ENCODE peak calls at places on chromosome 17, in five cellular contexts. One of them, this sample, is unnamed. For H3K4me1, the result is how much of the 10 kb centered on the place peaks cover.

GRCh38 chr17:77581480-77581879 is 377.0 kb upstream of the TNRC6C start:
- DNase-seq in heart left ventricle: no peak
- DNase-seq in uterus: no peak
- DNase-seq in ovary: no peak
- DNase-seq in thyroid gland: no peak
- DNase-seq in this sample: no peak

GRCh38 chr17:65565559-65565958 is 4.1 kb upstream of the AXIN2 start:
- DNase-seq in heart left ventricle: no peak
- DNase-seq in uterus: no peak
- DNase-seq in ovary: no peak
- DNase-seq in thyroid gland: no peak
- DNase-seq in this sample: no peak

GRCh38 chr17:34980681-34981537 is 597 bp downstream of the LIG3 start:
- DNase-seq in heart left ventricle: peak
- DNase-seq in uterus: peak
- DNase-seq in ovary: no peak
- DNase-seq in thyroid gland: peak
- DNase-seq in this sample: peak

GRCh38 chr17:15393414-15393813 is 52.0 kb upstream of the TEKT3 start:
- DNase-seq in heart left ventricle: no peak
- DNase-seq in uterus: no peak
- DNase-seq in ovary: no peak
- DNase-seq in thyroid gland: no peak
- DNase-seq in this sample: no peak

GRCh38 chr17:36608794-36609497 is 7.6 kb downstream of the MRM1 start:
- DNase-seq in heart left ventricle: peak
- DNase-seq in uterus: peak
- DNase-seq in ovary: peak
- DNase-seq in thyroid gland: peak
- DNase-seq in this sample: peak

GRCh38 chr17:80002242-80002641 is 33.4 kb downstream of the TBC1D16 start:
- DNase-seq in heart left ventricle: no peak
- DNase-seq in uterus: no peak
- DNase-seq in ovary: no peak
- DNase-seq in thyroid gland: no peak
- DNase-seq in this sample: no peak

GRCh38 chr17:74921045-74921681 is 1.9 kb downstream of the USH1G start:
- DNase-seq in heart left ventricle: peak
- DNase-seq in uterus: peak
- DNase-seq in ovary: peak
- DNase-seq in thyroid gland: no peak
- DNase-seq in this sample: no peak

GRCh38 chr17:22717211-22717610 is 1024.9 kb downstream of the KCNJ18 start:
- DNase-seq in heart left ventricle: no peak
- DNase-seq in uterus: no peak
- DNase-seq in ovary: no peak
- DNase-seq in thyroid gland: no peak
- DNase-seq in this sample: no peak

GRCh38 chr17:77428901-77429734 is 288.3 kb downstream of the SEC14L1 start:
- DNase-seq in heart left ventricle: peak
- DNase-seq in uterus: no peak
- DNase-seq in ovary: no peak
- DNase-seq in thyroid gland: no peak
- DNase-seq in this sample: no peak

GRCh38 chr17:7548585-7549400 is at the start of gene TNFSF12:
- DNase-seq in heart left ventricle: peak
- DNase-seq in uterus: peak
- DNase-seq in ovary: peak
- DNase-seq in thyroid gland: peak
- DNase-seq in this sample: peak

GRCh38 chr17:70905796-70906195 is 736.5 kb downstream of the KCNJ2 start:
- DNase-seq in heart left ventricle: peak
- DNase-seq in uterus: no peak
- DNase-seq in ovary: no peak
- DNase-seq in thyroid gland: no peak
- DNase-seq in this sample: no peak

GRCh38 chr17:7858487-7858832 is 657 bp downstream of the CYB5D1 start:
- DNase-seq in heart left ventricle: peak
- DNase-seq in uterus: peak
- DNase-seq in ovary: peak
- DNase-seq in thyroid gland: peak
- DNase-seq in this sample: peak

GRCh38 chr17:35892091-35892637 is 12.0 kb upstream of the CCL5 start:
- DNase-seq in heart left ventricle: no peak
- DNase-seq in uterus: no peak
- DNase-seq in ovary: no peak
- DNase-seq in thyroid gland: no peak
- DNase-seq in this sample: no peak

GRCh38 chr17:46135879-46136562 is 57.2 kb downstream of the KANSL1 start:
- DNase-seq in heart left ventricle: no peak
- DNase-seq in uterus: no peak
- DNase-seq in ovary: no peak
- DNase-seq in thyroid gland: no peak
- DNase-seq in this sample: no peak

GRCh38 chr17:29150191-29150590 is 30.0 kb downstream of the MYO18A start:
- DNase-seq in heart left ventricle: no peak
- DNase-seq in uterus: no peak
- DNase-seq in ovary: no peak
- DNase-seq in thyroid gland: peak
- DNase-seq in this sample: no peak

GRCh38 chr17:15954222-15954621 is 9.3 kb downstream of the ADORA2B start:
- DNase-seq in heart left ventricle: no peak
- DNase-seq in uterus: no peak
- DNase-seq in ovary: no peak
- DNase-seq in thyroid gland: no peak
- DNase-seq in this sample: no peak

GRCh38 chr17:38728290-38728831 is 1.8 kb upstream of the CISD3 start:
- DNase-seq in heart left ventricle: no peak
- DNase-seq in uterus: no peak
- DNase-seq in ovary: no peak
- DNase-seq in thyroid gland: peak
- DNase-seq in this sample: peak

GRCh38 chr17:64081802-64082799 is 47.8 kb downstream of the ERN1 start:
- DNase-seq in heart left ventricle: no peak
- DNase-seq in uterus: no peak
- DNase-seq in ovary: no peak
- DNase-seq in thyroid gland: peak
- DNase-seq in this sample: peak

GRCh38 chr17:8187517-8188407 is 2.2 kb downstream of the BORCS6 start:
- DNase-seq in heart left ventricle: peak
- DNase-seq in uterus: peak
- DNase-seq in ovary: peak
- DNase-seq in thyroid gland: peak
- DNase-seq in this sample: peak

GRCh38 chr17:46264456-46265198 is 30.3 kb upstream of the LRRC37A start:
- DNase-seq in heart left ventricle: no peak
- DNase-seq in uterus: no peak
- DNase-seq in ovary: no peak
- DNase-seq in thyroid gland: no peak
- DNase-seq in this sample: no peak

GRCh38 chr17:2170023-2170422 is 115.1 kb downstream of the HIC1 start:
- DNase-seq in heart left ventricle: no peak
- DNase-seq in uterus: no peak
- DNase-seq in ovary: no peak
- DNase-seq in thyroid gland: no peak
- DNase-seq in this sample: peak

GRCh38 chr17:74798239-74798707 is 22.1 kb upstream of the NAT9 start:
- DNase-seq in heart left ventricle: no peak
- DNase-seq in uterus: no peak
- DNase-seq in ovary: no peak
- DNase-seq in thyroid gland: no peak
- DNase-seq in this sample: no peak

GRCh38 chr17:74671031-74671771 is 41.5 kb downstream of the CD300LF start:
- DNase-seq in heart left ventricle: peak
- DNase-seq in uterus: peak
- DNase-seq in ovary: peak
- DNase-seq in thyroid gland: peak
- DNase-seq in this sample: peak

GRCh38 chr17:41796066-41796895 is 9.8 kb upstream of the JUP start:
- DNase-seq in heart left ventricle: no peak
- DNase-seq in uterus: no peak
- DNase-seq in ovary: no peak
- DNase-seq in thyroid gland: no peak
- DNase-seq in this sample: no peak

GRCh38 chr17:1390422-1391367 is 9.3 kb downstream of the YWHAE start:
- DNase-seq in heart left ventricle: no peak
- DNase-seq in uterus: no peak
- DNase-seq in ovary: no peak
- DNase-seq in thyroid gland: no peak
- DNase-seq in this sample: no peak

GRCh38 chr17:78390241-78391050 is 12.0 kb downstream of the PGS1 start:
- DNase-seq in heart left ventricle: no peak
- DNase-seq in uterus: peak
- DNase-seq in ovary: no peak
- DNase-seq in thyroid gland: no peak
- DNase-seq in this sample: no peak

GRCh38 chr17:17070931-17071330 is 28.7 kb downstream of the MPRIP start:
- DNase-seq in heart left ventricle: no peak
- DNase-seq in uterus: peak
- DNase-seq in ovary: no peak
- DNase-seq in thyroid gland: no peak
- DNase-seq in this sample: peak

GRCh38 chr17:82436601-82437324 is 13.8 kb downstream of the CYBC1 start:
- DNase-seq in heart left ventricle: no peak
- DNase-seq in uterus: peak
- DNase-seq in ovary: no peak
- DNase-seq in thyroid gland: peak
- DNase-seq in this sample: no peak
- TF ChIP-seq POLR2A in heart left ventricle: no peak
- TF ChIP-seq POLR2A in uterus: no peak
- TF ChIP-seq POLR2A in ovary: no peak
- TF ChIP-seq POLR2A in thyroid gland: no peak
- TF ChIP-seq POLR2A in this sample: no peak

GRCh38 chr17:40122466-40122943 is 734 bp downstream of the MSL1 start:
- DNase-seq in heart left ventricle: peak
- DNase-seq in uterus: peak
- DNase-seq in ovary: peak
- DNase-seq in thyroid gland: peak
- DNase-seq in this sample: peak

GRCh38 chr17:40123811-40124114 is 2.0 kb downstream of the MSL1 start:
- DNase-seq in heart left ventricle: no peak
- DNase-seq in uterus: no peak
- DNase-seq in ovary: no peak
- DNase-seq in thyroid gland: no peak
- DNase-seq in this sample: no peak

GRCh38 chr17:40121886-40122465 is at the start of gene MSL1:
- DNase-seq in heart left ventricle: peak
- DNase-seq in uterus: peak
- DNase-seq in ovary: peak
- DNase-seq in thyroid gland: peak
- DNase-seq in this sample: peak

GRCh38 chr17:40122944-40123810 is 1.4 kb downstream of the MSL1 start:
- DNase-seq in heart left ventricle: peak
- DNase-seq in uterus: peak
- DNase-seq in ovary: peak
- DNase-seq in thyroid gland: peak
- DNase-seq in this sample: peak

DNA sequence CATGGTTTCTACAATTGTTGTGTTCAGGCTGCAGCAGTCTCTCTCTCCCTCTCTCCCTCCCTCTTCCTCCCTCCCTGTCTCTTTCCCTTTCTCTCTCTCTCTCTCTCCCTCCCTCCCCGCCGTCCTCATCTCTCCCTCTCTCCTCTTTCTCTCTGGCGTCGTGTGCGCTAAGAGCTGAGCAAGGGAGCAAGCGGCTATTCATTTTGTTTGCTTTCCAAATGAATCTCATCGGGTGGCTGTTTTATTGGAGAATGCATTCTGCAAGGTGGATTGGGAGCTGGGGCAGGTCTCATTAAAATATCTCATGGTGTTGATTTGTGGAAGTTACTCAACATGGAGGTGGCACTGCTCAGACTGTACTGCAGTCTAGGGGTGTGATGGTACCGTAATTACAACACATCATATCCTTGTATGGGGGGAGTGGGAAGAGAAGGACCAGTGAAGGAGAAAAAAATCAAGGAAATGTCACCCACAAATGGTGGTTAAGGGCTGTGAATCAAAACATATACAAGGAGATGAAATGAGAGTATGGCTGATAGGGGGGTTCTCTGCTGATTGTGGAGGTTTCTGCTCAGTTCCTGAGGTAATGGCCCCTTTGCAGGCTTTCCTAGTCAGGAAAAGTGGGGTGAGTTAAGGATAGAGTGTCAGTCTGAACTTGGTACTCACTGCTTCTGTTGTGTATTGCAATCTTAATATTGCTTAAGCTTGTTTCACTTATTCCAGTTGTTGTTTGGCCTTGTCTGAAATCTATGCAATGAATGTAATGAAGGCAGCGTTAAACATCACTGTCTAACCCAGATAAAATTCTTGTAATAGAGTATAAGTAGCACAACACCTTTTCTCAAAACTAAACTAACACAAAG is 2.7 kb downstream of the MSL1 start:
- DNase-seq in heart left ventricle: no peak
- DNase-seq in uterus: no peak
- DNase-seq in ovary: no peak
- DNase-seq in thyroid gland: peak
- DNase-seq in this sample: no peak
- H3K4me1 ChIP-seq in heart left ventricle: under half
- H3K4me1 ChIP-seq in uterus: under half
- H3K4me1 ChIP-seq in ovary: under half
- H3K4me1 ChIP-seq in thyroid gland: under half
- H3K4me1 ChIP-seq in this sample: under half

GRCh38 chr17:76014925-76015261 is 12.2 kb downstream of the EVPL start:
- DNase-seq in heart left ventricle: no peak
- DNase-seq in uterus: no peak
- DNase-seq in ovary: no peak
- DNase-seq in thyroid gland: no peak
- DNase-seq in this sample: no peak
- TF ChIP-seq CTCF in heart left ventricle: no peak
- TF ChIP-seq CTCF in uterus: no peak
- TF ChIP-seq CTCF in ovary: no peak
- TF ChIP-seq CTCF in thyroid gland: no peak
- TF ChIP-seq CTCF in this sample: no peak

GRCh38 chr17:55271958-55272710 is 7.4 kb downstream of the HLF start:
- DNase-seq in heart left ventricle: no peak
- DNase-seq in uterus: no peak
- DNase-seq in ovary: no peak
- DNase-seq in thyroid gland: no peak
- DNase-seq in this sample: no peak
- TF ChIP-seq POLR2A in heart left ventricle: no peak
- TF ChIP-seq POLR2A in uterus: no peak
- TF ChIP-seq POLR2A in ovary: no peak
- TF ChIP-seq POLR2A in thyroid gland: no peak
- TF ChIP-seq POLR2A in this sample: no peak

GRCh38 chr17:55440391-55440790 is 18.8 kb upstream of the MMD start:
- DNase-seq in heart left ventricle: no peak
- DNase-seq in uterus: no peak
- DNase-seq in ovary: no peak
- DNase-seq in thyroid gland: no peak
- DNase-seq in this sample: no peak
- H3K4me1 ChIP-seq in heart left ventricle: under half
- H3K4me1 ChIP-seq in uterus: under half
- H3K4me1 ChIP-seq in ovary: under half
- H3K4me1 ChIP-seq in thyroid gland: under half
- H3K4me1 ChIP-seq in this sample: under half

DNA sequence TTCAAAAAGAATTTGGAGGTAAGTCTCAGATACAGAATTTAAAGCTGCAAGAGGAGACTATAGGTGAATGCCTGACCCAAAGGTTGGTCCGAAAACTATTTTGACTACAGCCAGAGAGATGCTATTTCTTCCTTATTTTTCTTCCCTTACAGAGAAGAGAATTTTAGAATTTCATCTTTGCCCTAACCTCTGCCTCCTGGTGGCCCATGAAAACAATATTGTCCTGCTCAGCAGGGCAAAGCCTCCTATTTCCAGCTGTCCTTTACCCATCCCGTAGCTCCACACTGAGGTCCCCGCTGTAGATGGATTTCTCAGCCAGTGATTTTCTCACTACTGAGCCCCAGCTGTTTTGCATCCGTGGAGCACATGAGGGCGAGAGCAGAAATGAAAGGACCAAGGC is 24.6 kb downstream of the HOXB1 start:
- DNase-seq in heart left ventricle: no peak
- DNase-seq in uterus: no peak
- DNase-seq in ovary: no peak
- DNase-seq in thyroid gland: no peak
- DNase-seq in this sample: no peak
- TF ChIP-seq CTCF in heart left ventricle: no peak
- TF ChIP-seq CTCF in uterus: no peak
- TF ChIP-seq CTCF in ovary: no peak
- TF ChIP-seq CTCF in thyroid gland: no peak
- TF ChIP-seq CTCF in this sample: no peak